ENCODE peak calls at places on chromosomes 13 and 19, in five cellular contexts. O, E, P, S and K are unnamed samples.

GRCh38 chr13:29594710-29595379 is 643 bp downstream of the SLC7A1 start:
- DNase-seq in O (peak), E (peak), S (peak), P (peak), K (peak)

GRCh38 chr13:95643471-95643813 is 1.1 kb downstream of the DZIP1 start:
- DNase-seq in S (peak), P (no peak), O (peak), E (no peak), K (no peak)

GRCh38 chr19:29583196-29584006 is 22.7 kb upstream of the POP4 start:
- DNase-seq in P (no peak), E (no peak), S (peak), O (peak), K (no peak)

GRCh38 chr13:112843392-112844250 is 125.4 kb upstream of the MCF2L start:
- DNase-seq in S (no peak), O (no peak), P (no peak), E (no peak), K (no peak)

GRCh38 chr13:81171065-81171647 is 830.2 kb upstream of the SPRY2 start:
- DNase-seq in S (no peak), E (no peak), P (no peak), O (peak), K (peak)

GRCh38 chr19:47778954-47779351 is 450 bp downstream of the SELENOW start:
- DNase-seq in O (no peak), S (no peak), E (no peak), P (peak), K (no peak)

GRCh38 chr19:325937-326565 is 18.5 kb downstream of the MIER2 start:
- DNase-seq in O (no peak), P (no peak), E (no peak), S (no peak), K (no peak)

GRCh38 chr13:98998831-98999634 is 21.2 kb upstream of the DOCK9 start:
- DNase-seq in O (peak), P (no peak), E (no peak), S (no peak), K (no peak)

GRCh38 chr13:42867232-42867631 is 85.8 kb downstream of the FAM216B start:
- DNase-seq in E (no peak), O (no peak), P (no peak), S (no peak), K (no peak)

GRCh38 chr13:107231941-107232340 is 664.0 kb upstream of the ARGLU1 start:
- DNase-seq in O (no peak), P (no peak), E (no peak), S (no peak), K (no peak)

GRCh38 chr19:40256511-40256910 is 28.6 kb downstream of the AKT2 start:
- DNase-seq in P (no peak), S (no peak), E (no peak), O (no peak), K (no peak)

GRCh38 chr19:44571830-44572661 is 41.3 kb upstream of the IGSF23 start:
- DNase-seq in S (no peak), O (no peak), P (no peak), E (no peak), K (peak)

GRCh38 chr19:13269348-13269747 is 119.1 kb downstream of the IER2 start:
- DNase-seq in O (no peak), E (no peak), P (no peak), S (no peak), K (no peak)

GRCh38 chr13:99144306-99144705 is 56.3 kb upstream of the UBAC2 start:
- DNase-seq in P (no peak), E (no peak), O (no peak), S (no peak), K (no peak)

GRCh38 chr19:7069904-7070226 is 362 bp downstream of the ZNF557 start:
- DNase-seq in P (no peak), S (no peak), O (peak), E (no peak), K (no peak)

DNA sequence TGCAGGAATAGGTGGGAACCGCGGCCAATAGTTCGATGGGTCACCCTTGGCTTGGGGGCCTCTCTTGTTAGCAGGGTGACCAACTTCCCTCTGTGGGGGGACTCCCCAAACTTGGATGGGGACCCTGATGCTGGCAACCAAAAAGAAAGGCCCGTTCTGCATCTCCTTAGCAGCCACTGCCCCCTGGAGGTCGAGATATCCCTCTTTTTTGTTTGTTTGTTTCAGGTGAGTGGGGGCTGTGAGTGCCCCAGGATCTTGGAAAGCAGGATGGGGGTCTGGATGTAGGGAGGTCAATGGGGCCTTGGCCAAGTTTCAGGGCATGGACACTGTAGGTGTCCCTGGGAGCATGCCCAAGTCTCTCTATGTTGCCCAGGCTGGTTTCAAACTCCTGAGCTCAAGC is 7.7 kb upstream of the CRTC1 start:
- DNase-seq in O (no peak), E (no peak), S (no peak), P (no peak), K (peak)
- TF ChIP-seq CTCF in O (peak), E (peak), S (peak), P (no peak), K (peak)

GRCh38 chr13:26605845-26606244 is 48.4 kb downstream of the WASF3 start:
- DNase-seq in E (no peak), O (no peak), S (no peak), P (no peak), K (peak)
- TF ChIP-seq CTCF in E (peak), O (peak), S (no peak), P (no peak), K (peak)

DNA sequence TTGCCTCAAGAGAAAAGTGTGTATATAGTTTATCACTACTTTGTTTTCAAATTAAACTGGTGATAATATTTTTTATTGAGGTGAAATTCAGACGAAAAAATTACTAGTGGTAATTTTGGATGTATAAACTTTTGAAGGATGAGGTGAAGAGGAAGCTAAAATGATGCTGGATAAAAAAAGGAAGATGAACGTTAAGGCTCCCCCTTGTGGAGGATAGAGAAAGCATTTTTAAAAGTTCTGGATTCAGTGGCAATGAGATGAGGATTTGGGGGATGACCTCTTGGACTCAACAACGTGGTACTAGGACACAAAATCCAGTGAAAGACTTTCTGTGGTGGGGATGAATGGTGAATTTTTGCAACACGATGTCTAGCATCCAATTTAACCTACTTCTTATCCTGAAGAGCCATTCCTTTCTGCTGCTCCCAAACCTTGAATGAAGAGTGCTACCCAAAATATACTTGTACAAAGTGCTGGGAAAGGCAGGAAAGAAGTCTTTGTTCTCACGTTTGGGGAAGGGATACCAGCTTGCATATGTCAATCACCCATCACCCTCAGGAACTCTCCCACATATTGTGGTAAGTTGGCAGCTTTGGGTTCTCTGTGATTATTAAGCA is 7.3 kb upstream of the SIGLEC5 start:
- DNase-seq in O (no peak), S (no peak), E (no peak), P (no peak), K (no peak)
- TF ChIP-seq CTCF in O (peak), S (peak), E (peak), P (no peak), K (peak)

GRCh38 chr13:23966691-23967615 is 69.7 kb upstream of the C1QTNF9B start:
- DNase-seq in E (no peak), S (peak), O (no peak), P (no peak), K (no peak)
- TF ChIP-seq CTCF in E (no peak), S (no peak), O (no peak), P (no peak), K (no peak)

GRCh38 chr19:54211214-54211613 is 10.6 kb downstream of the RPS9 start:
- DNase-seq in O (no peak), E (no peak), S (no peak), P (no peak), K (no peak)
- TF ChIP-seq CTCF in O (peak), E (no peak), S (no peak), P (no peak), K (peak)

GRCh38 chr19:4586691-4587090 is 27.2 kb upstream of the SEMA6B start:
- DNase-seq in S (no peak), P (no peak), E (no peak), O (no peak), K (no peak)
- TF ChIP-seq CTCF in S (no peak), P (no peak), E (no peak), O (no peak), K (no peak)